ENCODE peak calls at places on chromosomes 3 and 15, in seven cellular contexts. U is neuronal stem cell, S is iPS-NIHi11, C is NT2/D1, E is fibroblast of pulmonary artery, O is NCI-H1930, P is HEK293T. Z is an unnamed sample.

GRCh38 chr15:101323793-101324505 is 28.9 kb upstream of the SNRPA1 start:
- DNase-seq in U (no peak), P (no peak), E (no peak), C (no peak), O (no peak), S (no peak), Z (no peak)

GRCh38 chr3:13850161-13850945 is 29.5 kb downstream of the WNT7A start:
- DNase-seq in P (no peak), U (no peak), S (peak), E (no peak), O (no peak), C (peak), Z (no peak)

GRCh38 chr15:25249236-25250010 is 189.4 kb downstream of the UBE3A start:
- DNase-seq in U (no peak), C (no peak), P (no peak), O (no peak), S (no peak), E (no peak), Z (no peak)

GRCh38 chr3:193788189-193788946 is 195.4 kb downstream of the OPA1 start:
- DNase-seq in P (peak), U (peak), S (peak), C (peak), O (peak), E (peak), Z (peak)

GRCh38 chr3:61876797-61877196 is 315.4 kb downstream of the PTPRG start:
- DNase-seq in P (no peak), E (peak), U (no peak), C (no peak), O (no peak), S (no peak), Z (no peak)

GRCh38 chr3:157204431-157204830 is 44.5 kb upstream of the CCNL1 start:
- DNase-seq in E (peak), S (no peak), C (no peak), U (no peak), O (peak), P (no peak), Z (no peak)

GRCh38 chr3:129180461-129180860 is 3.2 kb downstream of the CNBP start:
- DNase-seq in S (no peak), U (no peak), C (no peak), E (no peak), O (no peak), P (no peak), Z (no peak)

GRCh38 chr3:5252111-5252510 is 64.6 kb downstream of the EDEM1 start:
- DNase-seq in O (no peak), C (no peak), E (no peak), S (no peak), P (no peak), U (no peak), Z (no peak)

GRCh38 chr15:50633653-50634052 is 52.9 kb downstream of the TRPM7 start:
- DNase-seq in C (no peak), O (no peak), P (no peak), U (no peak), S (no peak), E (peak), Z (no peak)

GRCh38 chr15:80061581-80061980 is 2.1 kb downstream of the ZFAND6 start:
- DNase-seq in O (no peak), E (peak), P (no peak), S (no peak), C (no peak), U (no peak), Z (no peak)

GRCh38 chr15:35088329-35088728 is 3.2 kb upstream of the NANOGP8 start:
- DNase-seq in P (no peak), E (no peak), S (no peak), C (no peak), O (no peak), U (no peak), Z (no peak)

GRCh38 chr3:42214565-42215283 is 51.3 kb downstream of the CCK start:
- DNase-seq in C (no peak), S (no peak), U (no peak), E (peak), P (no peak), O (no peak), Z (no peak)

GRCh38 chr15:91412529-91412928 is 312.5 kb downstream of the SV2B start:
- DNase-seq in E (no peak), O (no peak), C (no peak), P (no peak), S (no peak), U (no peak), Z (no peak)

GRCh38 chr3:8499181-8499611 is 2.4 kb upstream of the LMCD1 start:
- DNase-seq in O (no peak), E (peak), C (peak), P (no peak), U (peak), S (peak), Z (no peak)

GRCh38 chr3:177740270-177740669 is 543.0 kb upstream of the TBL1XR1 start:
- DNase-seq in O (no peak), P (no peak), S (no peak), E (no peak), U (no peak), C (no peak), Z (no peak)

GRCh38 chr3:29494305-29495036 is 213.6 kb downstream of the RBMS3 start:
- DNase-seq in U (no peak), E (peak), C (no peak), O (peak), P (no peak), S (no peak), Z (no peak)

GRCh38 chr15:63250312-63250965 is 27.0 kb upstream of the APH1B start:
- DNase-seq in C (no peak), U (no peak), E (peak), S (no peak), P (no peak), O (no peak), Z (no peak)

GRCh38 chr3:104832530-104832929 is 534.2 kb upstream of the ALCAM start:
- DNase-seq in E (no peak), O (no peak), P (no peak), C (no peak), S (no peak), U (no peak), Z (no peak)

GRCh38 chr3:9715127-9715526 is 11.5 kb downstream of the CPNE9 start:
- DNase-seq in E (no peak), P (no peak), O (no peak), S (peak), C (no peak), U (no peak), Z (no peak)

GRCh38 chr15:77436822-77437221 is 16.1 kb downstream of the HMG20A start:
- DNase-seq in P (no peak), O (no peak), E (no peak), C (no peak), S (no peak), U (no peak), Z (no peak)

GRCh38 chr3:105780114-105780513 is 88.7 kb downstream of the CBLB start:
- DNase-seq in U (no peak), S (no peak), O (no peak), E (peak), P (no peak), C (no peak), Z (no peak)

GRCh38 chr3:74559301-74559700 is 55.2 kb downstream of the CNTN3 start:
- DNase-seq in C (no peak), P (no peak), O (peak), S (no peak), U (peak), E (no peak), Z (no peak)

GRCh38 chr15:40582726-40583246 is 11.3 kb upstream of the KNL1 start:
- DNase-seq in P (no peak), C (no peak), O (no peak), E (no peak), U (no peak), S (peak), Z (no peak)

GRCh38 chr3:176262071-176262470 is 935.2 kb downstream of the TBL1XR1 start:
- DNase-seq in P (no peak), S (no peak), C (no peak), U (no peak), O (no peak), E (no peak), Z (no peak)

GRCh38 chr3:81914254-81914653 is 152.8 kb upstream of the GBE1 start:
- DNase-seq in O (no peak), P (no peak), E (no peak), S (no peak), U (no peak), C (no peak), Z (no peak)

GRCh38 chr15:82875411-82876003 is 66.1 kb downstream of the WHAMM start:
- DNase-seq in S (no peak), U (no peak), E (peak), C (no peak), O (no peak), P (no peak), Z (no peak)

GRCh38 chr3:187648177-187648576 is 22.0 kb downstream of the SST start:
- DNase-seq in C (no peak), P (no peak), E (no peak), S (no peak), O (no peak), U (no peak), Z (no peak)

GRCh38 chr15:55394694-55395093 is 13.5 kb downstream of the CCPG1 start:
- DNase-seq in P (no peak), O (no peak), C (no peak), E (peak), U (no peak), S (no peak), Z (no peak)

GRCh38 chr3:109926376-109926775 is 589.0 kb upstream of the DPPA4 start:
- DNase-seq in S (no peak), P (no peak), E (no peak), U (no peak), C (no peak), O (no peak), Z (no peak)